ENCODE peak calls at places on chromosomes 3 and 15, in seven cellular contexts. W is foreskin fibroblast, Y is bronchial epithelial cell, Q is astrocyte of the spinal cord, B is fibroblast of villous mesenchyme, A is thoracic aorta, C is NT2/D1. F is an unnamed sample.

GRCh38 chr3:172357850-172358754 is 90.2 kb downstream of the GHSR start:
- DNase-seq in Q (no peak), Y (no peak), C (no peak), W (peak), A (no peak), B (peak), F (no peak)

GRCh38 chr3:52872245-52872644 is 25.1 kb downstream of the STIMATE start:
- DNase-seq in B (peak), A (no peak), Q (no peak), W (no peak), C (no peak), Y (no peak), F (no peak)

GRCh38 chr3:2810723-2811122 is 299.5 kb downstream of the IL5RA start:
- DNase-seq in B (peak), C (no peak), W (no peak), A (no peak), Q (no peak), Y (no peak), F (no peak)

GRCh38 chr3:128009952-128010846 is 42.0 kb upstream of the SEC61A1 start:
- DNase-seq in W (peak), Q (peak), B (peak), C (no peak), Y (peak), A (no peak), F (no peak)

GRCh38 chr15:45378149-45378912 is at the start of gene GATM:
- DNase-seq in Y (peak), W (peak), B (peak), Q (peak), C (peak), A (peak), F (peak)

GRCh38 chr15:32803631-32804030 is 85.8 kb downstream of the GREM1 start:
- DNase-seq in W (no peak), Q (no peak), Y (peak), B (no peak), C (no peak), A (no peak), F (no peak)

GRCh38 chr3:110567032-110567431 is 504.6 kb upstream of the NECTIN3 start:
- DNase-seq in Y (no peak), C (no peak), A (no peak), B (no peak), W (no peak), Q (peak), F (peak)

GRCh38 chr3:15391007-15391406 is 36.3 kb downstream of the METTL6 start:
- DNase-seq in A (no peak), W (no peak), C (no peak), B (no peak), Q (no peak), Y (no peak), F (no peak)

GRCh38 chr3:45583021-45583851 is 11.3 kb upstream of the LIMD1 start:
- DNase-seq in C (no peak), Q (no peak), W (no peak), B (peak), Y (no peak), A (no peak), F (no peak)

GRCh38 chr15:47439146-47439869 is 278.0 kb upstream of the SEMA6D start:
- DNase-seq in W (no peak), C (no peak), Y (peak), B (peak), A (no peak), Q (peak), F (no peak)

GRCh38 chr15:27458370-27459084 is 487.5 kb downstream of the GABRG3 start:
- DNase-seq in B (no peak), Y (no peak), C (no peak), W (no peak), Q (no peak), A (no peak), F (no peak)

GRCh38 chr15:62472616-62473299 is 307.7 kb upstream of the C2CD4B start:
- DNase-seq in Y (no peak), C (no peak), B (peak), Q (no peak), A (no peak), W (no peak), F (no peak)

GRCh38 chr3:172040078-172040975 is 949 bp downstream of the FNDC3B start:
- DNase-seq in W (peak), Q (peak), A (peak), C (peak), B (peak), Y (peak), F (peak)

GRCh38 chr3:134804508-134805480 is 9.7 kb downstream of the EPHB1 start:
- DNase-seq in C (no peak), A (no peak), B (no peak), Y (no peak), Q (no peak), W (no peak), F (no peak)

GRCh38 chr15:42143866-42144625 is 12.4 kb downstream of the PLA2G4F start:
- DNase-seq in Q (no peak), W (no peak), B (no peak), A (no peak), C (no peak), Y (no peak), F (no peak)

GRCh38 chr15:65666257-65666656 is 44.5 kb downstream of the SLC24A1 start:
- DNase-seq in W (peak), C (no peak), Y (peak), A (no peak), Q (peak), B (peak), F (peak)

GRCh38 chr3:175399156-175399840 is 540.2 kb downstream of the NAALADL2 start:
- DNase-seq in C (no peak), Q (no peak), B (peak), A (no peak), W (no peak), Y (peak), F (no peak)

GRCh38 chr3:33482126-33482525 is 41.9 kb upstream of the UBP1 start:
- DNase-seq in Q (no peak), W (no peak), Y (no peak), B (peak), C (no peak), A (no peak), F (no peak)

GRCh38 chr15:39285066-39285465 is 295.8 kb upstream of the THBS1 start:
- DNase-seq in W (no peak), Q (no peak), A (no peak), C (no peak), Y (no peak), B (peak), F (no peak)

GRCh38 chr3:27354161-27354560 is 15.0 kb downstream of the NEK10 start:
- DNase-seq in B (peak), W (no peak), Y (no peak), Q (no peak), A (no peak), C (no peak), F (no peak)

GRCh38 chr15:70632981-70633380 is 130.4 kb downstream of the UACA start:
- DNase-seq in B (no peak), Y (peak), W (no peak), Q (no peak), A (no peak), C (peak), F (no peak)

GRCh38 chr15:92807971-92808571 is 92.1 kb upstream of the CHD2 start:
- DNase-seq in W (no peak), Q (peak), Y (peak), C (no peak), A (no peak), B (peak), F (no peak)

GRCh38 chr15:39250001-39250400 is 330.9 kb upstream of the THBS1 start:
- DNase-seq in C (no peak), Y (no peak), B (no peak), W (no peak), Q (no peak), A (no peak), F (no peak)

GRCh38 chr3:133467780-133468179 is 67.9 kb downstream of the BFSP2 start:
- DNase-seq in W (no peak), Y (no peak), B (no peak), Q (no peak), C (no peak), A (no peak), F (no peak)

GRCh38 chr15:91271565-91272153 is 171.6 kb downstream of the SV2B start:
- DNase-seq in A (no peak), Q (peak), B (peak), C (peak), W (peak), Y (peak), F (peak)

GRCh38 chr3:56795097-56795806 is 6.5 kb downstream of the ARHGEF3 start:
- DNase-seq in C (no peak), Q (peak), Y (peak), B (peak), W (no peak), A (no peak), F (no peak)

GRCh38 chr15:40843183-40843884 is 514 bp upstream of the SPINT1 start:
- DNase-seq in Q (no peak), B (no peak), A (no peak), Y (no peak), C (no peak), W (no peak), F (no peak)

GRCh38 chr15:73630030-73630429 is 3.2 kb downstream of the NPTN start:
- DNase-seq in W (no peak), A (no peak), Y (peak), C (no peak), B (no peak), Q (no peak), F (no peak)

GRCh38 chr3:10992946-10993728 is 589 bp downstream of the SLC6A1 start:
- DNase-seq in Q (no peak), Y (no peak), B (no peak), C (no peak), A (no peak), W (no peak), F (no peak)

GRCh38 chr3:84077479-84077878 is 881.3 kb upstream of the CADM2 start:
- DNase-seq in C (no peak), A (no peak), Y (peak), W (no peak), B (no peak), Q (no peak), F (no peak)

GRCh38 chr3:177340243-177340830 is 143.1 kb upstream of the TBL1XR1 start:
- DNase-seq in B (no peak), C (no peak), Y (no peak), W (no peak), Q (no peak), A (no peak), F (no peak)

GRCh38 chr3:9876991-9877390 is 3.1 kb downstream of the CIDEC start:
- DNase-seq in Q (no peak), A (no peak), B (no peak), C (no peak), Y (no peak), W (no peak), F (no peak)
- H3K4me3 ChIP-seq in Q (no peak), A (no peak), B (no peak), C (no peak), Y (no peak), W (no peak), F (no peak)

DNA sequence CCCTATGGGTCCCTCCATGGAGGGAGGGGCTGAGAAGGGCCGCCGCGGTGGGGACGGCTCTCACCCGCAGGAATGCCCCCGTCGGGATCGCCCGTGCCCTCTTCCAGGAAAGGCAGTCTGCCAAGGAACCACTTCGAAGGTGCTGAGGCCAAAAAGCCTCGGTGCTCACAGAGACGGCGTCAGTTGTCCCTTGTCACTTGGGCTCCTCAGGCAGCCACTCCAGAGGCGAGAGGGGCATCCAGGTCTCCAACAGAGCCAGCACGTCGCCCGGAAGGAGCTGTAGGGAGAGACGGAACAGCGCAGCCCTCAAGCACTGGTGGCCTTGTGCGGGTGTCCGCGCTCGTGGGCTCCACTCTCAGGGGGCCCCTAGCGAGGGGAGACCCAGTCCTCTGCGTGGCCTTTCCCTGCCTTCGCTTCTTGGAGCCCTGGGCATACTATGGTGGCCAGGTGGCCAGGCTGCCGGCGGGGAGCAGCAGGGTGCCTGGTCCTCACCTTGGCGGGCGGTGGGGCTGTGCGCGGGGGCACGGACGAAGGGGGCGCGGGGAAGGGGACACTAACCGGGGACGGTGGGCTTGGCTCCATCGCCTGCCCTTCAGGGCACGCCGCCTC is 994 bp downstream of the MESP1 start:
- DNase-seq in Q (no peak), A (no peak), W (no peak), Y (no peak), C (no peak), B (no peak), F (no peak)
- H3K4me3 ChIP-seq in Q (peak), A (peak), W (peak), Y (peak), C (peak), B (peak), F (peak)

GRCh38 chr3:44439499-44440295 is 37.8 kb downstream of the ZNF445 start:
- DNase-seq in B (peak), W (no peak), C (no peak), A (peak), Y (peak), Q (peak), F (no peak)
- H3K4me3 ChIP-seq in B (peak), W (no peak), C (no peak), A (peak), Y (no peak), Q (no peak), F (no peak)

DNA sequence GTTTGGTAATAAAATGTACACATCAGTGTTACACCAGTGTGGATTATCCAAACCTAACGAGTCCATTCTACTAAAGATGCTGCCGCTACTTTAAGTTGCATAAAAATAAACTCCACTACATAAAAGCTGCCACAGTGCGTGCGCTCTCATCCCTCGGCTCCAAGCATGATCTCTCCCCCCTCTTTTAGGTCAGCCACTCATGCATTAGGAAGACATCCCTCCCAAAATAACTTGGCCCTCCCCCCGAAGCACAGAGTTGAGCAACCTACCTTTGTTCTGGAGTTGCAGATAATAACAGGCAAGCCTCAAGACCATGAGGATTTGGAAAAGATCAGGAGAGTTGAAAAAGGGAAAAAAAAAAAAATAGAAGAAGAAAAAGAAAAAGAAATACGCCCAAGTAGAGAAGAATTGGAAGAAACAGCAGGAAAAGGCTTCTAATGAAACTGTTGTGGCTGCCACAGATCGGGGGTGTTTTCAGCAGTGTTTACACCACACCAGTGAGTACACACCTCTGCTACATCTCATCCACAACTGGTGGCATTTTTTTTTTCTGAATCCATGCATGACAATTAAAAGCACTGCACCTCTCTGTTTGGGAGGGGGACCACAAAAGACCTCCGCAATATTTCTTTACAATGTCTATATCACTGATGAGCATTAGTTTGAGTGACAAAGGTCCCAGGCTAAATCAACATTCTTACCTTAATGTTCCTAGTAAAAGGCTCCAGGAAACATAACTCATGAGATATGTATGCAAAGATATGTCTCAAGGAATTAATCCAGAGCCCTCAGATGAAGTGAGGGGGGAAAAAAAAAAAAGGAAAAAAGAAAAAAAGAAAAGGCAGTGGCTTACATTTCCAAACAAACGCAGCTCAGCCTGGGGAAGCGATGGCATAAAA is 339.1 kb downstream of the FOXP1 start:
- DNase-seq in W (no peak), C (no peak), B (peak), Y (peak), Q (peak), A (no peak), F (no peak)
- H3K4me3 ChIP-seq in W (no peak), C (no peak), B (peak), Y (no peak), Q (peak), A (peak), F (peak)

DNA sequence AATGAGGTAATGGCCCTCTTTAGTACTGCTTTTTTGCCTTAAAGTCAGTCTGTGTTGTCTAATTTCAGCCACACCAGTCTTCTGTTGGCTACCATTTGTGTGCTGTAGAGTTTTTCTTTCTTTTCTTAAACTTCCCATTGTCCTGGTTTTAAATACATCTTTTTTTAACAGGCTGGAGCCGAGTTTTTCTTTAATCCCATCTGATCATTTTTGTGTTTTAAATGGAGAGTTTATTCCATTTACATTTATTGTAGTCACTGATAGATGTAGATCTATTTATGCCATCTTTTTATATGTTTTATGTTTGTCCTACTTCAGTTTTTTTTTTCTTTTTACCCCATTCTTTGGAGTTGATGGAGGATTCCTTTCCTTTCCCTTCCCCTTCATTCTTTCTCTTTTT is 49.5 kb downstream of the SNRK start:
- DNase-seq in B (no peak), A (no peak), Y (no peak), C (no peak), W (no peak), Q (no peak), F (no peak)
- H3K4me3 ChIP-seq in B (no peak), A (no peak), Y (no peak), C (no peak), W (no peak), Q (no peak), F (no peak)

GRCh38 chr3:24047513-24047912 is 102.4 kb downstream of the NR1D2 start:
- DNase-seq in W (no peak), Q (no peak), C (no peak), A (no peak), B (no peak), Y (no peak), F (no peak)
- H3K4me3 ChIP-seq in W (no peak), Q (no peak), C (no peak), A (no peak), B (no peak), Y (no peak), F (no peak)

DNA sequence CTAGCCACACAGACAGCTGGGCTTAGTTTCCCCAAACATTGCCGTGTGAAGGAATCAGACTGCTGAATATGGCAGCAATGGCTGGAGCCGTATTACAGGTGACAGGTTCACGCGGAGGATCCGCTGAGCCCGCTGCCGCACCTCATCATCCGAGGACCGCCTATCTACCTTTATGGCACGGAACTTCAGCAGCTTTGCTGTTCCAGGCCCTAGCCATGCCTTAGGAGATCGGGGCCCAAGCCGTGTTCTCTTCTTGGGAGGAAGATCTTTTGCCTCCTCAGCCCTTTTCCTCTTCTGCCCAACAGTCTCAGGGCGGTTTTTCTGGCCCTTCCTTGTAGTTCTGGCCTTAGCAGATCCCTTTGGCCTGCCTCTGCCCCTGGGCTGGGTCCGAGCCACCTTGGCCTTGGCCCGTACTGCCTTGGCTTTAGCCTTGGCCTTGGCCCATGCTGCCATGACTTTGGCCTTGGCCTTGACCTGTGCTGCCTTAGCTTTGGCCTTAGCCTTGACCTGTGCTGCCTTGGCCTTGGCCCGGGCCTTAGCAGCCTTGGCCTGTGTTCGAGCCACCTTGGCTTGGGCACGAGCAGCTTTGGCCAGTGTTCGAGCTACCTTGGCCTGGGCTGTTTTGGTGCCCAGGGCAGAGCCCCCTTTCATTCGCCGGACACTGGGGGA is 3.2 kb downstream of the CCDC71 start:
- DNase-seq in B (no peak), Q (no peak), A (no peak), W (no peak), C (no peak), Y (no peak), F (no peak)
- H3K4me3 ChIP-seq in B (no peak), Q (no peak), A (no peak), W (no peak), C (no peak), Y (no peak), F (no peak)

DNA sequence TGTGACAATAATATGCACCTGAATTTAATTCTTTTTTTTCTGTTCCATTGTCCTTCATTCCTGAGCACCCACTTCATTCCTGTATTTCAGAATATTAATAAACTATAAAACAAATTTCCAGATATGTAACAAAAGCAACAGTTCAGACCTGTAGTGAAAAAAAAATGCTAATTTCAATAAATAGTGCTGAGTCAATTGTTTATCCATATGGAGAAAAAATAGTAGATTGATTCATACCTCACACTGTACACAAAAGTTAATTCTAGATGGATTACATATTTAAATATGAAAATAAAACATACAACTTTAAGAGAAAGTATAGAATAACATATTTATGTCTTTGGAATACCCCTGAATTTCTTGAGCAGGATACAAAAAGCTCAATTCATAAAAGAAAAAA is 43.9 kb upstream of the KCNH8 start:
- DNase-seq in C (no peak), A (no peak), Y (no peak), B (no peak), Q (no peak), W (no peak), F (no peak)
- H3K4me3 ChIP-seq in C (no peak), A (no peak), Y (no peak), B (no peak), Q (no peak), W (no peak), F (no peak)